ENCODE peak calls at places on chromosomes 6 and 20, in ten cellular contexts. R, P, Z, W, X, S, O, A, Y and K are unnamed samples.

GRCh38 chr6:137430954-137431353 is 63.2 kb downstream of the OLIG3 start:
- DNase-seq in R (no peak), P (no peak), Z (no peak), W (no peak), X (no peak), S (no peak), O (no peak), A (no peak), Y (peak), K (no peak)

GRCh38 chr20:37319120-37319717 is 26.7 kb upstream of the SRC start:
- DNase-seq in R (no peak), P (no peak), Z (no peak), W (no peak), X (no peak), S (no peak), O (no peak), A (no peak), Y (peak), K (peak)

GRCh38 chr6:143674466-143675114 is 3.2 kb upstream of the PHACTR2 start:
- DNase-seq in R (no peak), P (no peak), Z (no peak), W (no peak), X (no peak), S (peak), O (no peak), A (no peak), Y (no peak), K (no peak)

GRCh38 chr6:5179917-5180316 is 80.8 kb downstream of the LYRM4 start:
- DNase-seq in R (no peak), P (peak), Z (no peak), W (no peak), X (no peak), S (no peak), O (no peak), A (no peak), Y (no peak), K (no peak)

GRCh38 chr6:113067612-113068262 is 720.6 kb downstream of the RFPL4B start:
- DNase-seq in R (no peak), P (no peak), Z (no peak), W (no peak), X (no peak), S (no peak), O (no peak), A (no peak), Y (no peak), K (no peak)

GRCh38 chr20:60962367-60963045 is 289.6 kb upstream of the CDH4 start:
- DNase-seq in R (peak), P (no peak), Z (no peak), W (no peak), X (no peak), S (no peak), O (no peak), A (no peak), Y (no peak), K (no peak)

GRCh38 chr20:2122921-2123320 is 21.3 kb downstream of the STK35 start:
- DNase-seq in R (no peak), P (no peak), Z (no peak), W (no peak), X (no peak), S (peak), O (no peak), A (no peak), Y (peak), K (no peak)

GRCh38 chr20:23251779-23252178 is 98.8 kb upstream of the NXT1 start:
- DNase-seq in R (no peak), P (no peak), Z (no peak), W (no peak), X (no peak), S (no peak), O (no peak), A (no peak), Y (no peak), K (peak)

GRCh38 chr6:143676437-143677045 is 1.2 kb upstream of the PHACTR2 start:
- DNase-seq in R (no peak), P (no peak), Z (no peak), W (no peak), X (no peak), S (no peak), O (no peak), A (no peak), Y (no peak), K (no peak)

GRCh38 chr6:17866876-17867444 is 120.5 kb downstream of the KIF13A start:
- DNase-seq in R (no peak), P (no peak), Z (no peak), W (no peak), X (no peak), S (no peak), O (no peak), A (no peak), Y (no peak), K (no peak)

GRCh38 chr20:23143986-23144695 is 58.0 kb upstream of the CD93 start:
- DNase-seq in R (no peak), P (no peak), Z (no peak), W (no peak), X (no peak), S (no peak), O (no peak), A (peak), Y (peak), K (no peak)

GRCh38 chr20:40584128-40584819 is 104.8 kb downstream of the MAFB start:
- DNase-seq in R (no peak), P (no peak), Z (no peak), W (peak), X (no peak), S (peak), O (no peak), A (no peak), Y (peak), K (no peak)

GRCh38 chr20:61253640-61254511 is 1.8 kb downstream of the CDH4 start:
- DNase-seq in R (no peak), P (peak), Z (no peak), W (peak), X (no peak), S (no peak), O (no peak), A (no peak), Y (no peak), K (no peak)

GRCh38 chr20:44409132-44409600 is 53.7 kb downstream of the HNF4A start:
- DNase-seq in R (no peak), P (no peak), Z (no peak), W (no peak), X (no peak), S (no peak), O (no peak), A (no peak), Y (no peak), K (no peak)

GRCh38 chr6:29908710-29909109 is 33.6 kb upstream of the HLA-A start:
- DNase-seq in R (no peak), P (no peak), Z (no peak), W (no peak), X (no peak), S (no peak), O (no peak), A (no peak), Y (no peak), K (no peak)

GRCh38 chr6:551405-551804 is 105.5 kb downstream of the HUS1B start:
- DNase-seq in R (no peak), P (peak), Z (no peak), W (peak), X (no peak), S (no peak), O (no peak), A (no peak), Y (no peak), K (peak)

GRCh38 chr6:148269386-148269785 is 73.3 kb upstream of the SASH1 start:
- DNase-seq in R (no peak), P (no peak), Z (no peak), W (no peak), X (no peak), S (no peak), O (no peak), A (no peak), Y (no peak), K (no peak)

GRCh38 chr6:132995432-132995831 is 181.1 kb downstream of the RPS12 start:
- DNase-seq in R (no peak), P (no peak), Z (no peak), W (no peak), X (no peak), S (peak), O (no peak), A (no peak), Y (no peak), K (no peak)

GRCh38 chr6:125197795-125198269 is 44.3 kb downstream of the TPD52L1 start:
- DNase-seq in R (no peak), P (peak), Z (peak), W (peak), X (peak), S (peak), O (peak), A (peak), Y (peak), K (no peak)

GRCh38 chr20:29878281-29878741 is 1379.2 kb upstream of the DEFB115 start:
- DNase-seq in R (peak), P (peak), Z (no peak), W (peak), X (peak), S (no peak), O (no peak), A (peak), Y (peak), K (no peak)

GRCh38 chr6:162699961-162700360 is 27.6 kb downstream of the PRKN start:
- DNase-seq in R (no peak), P (no peak), Z (no peak), W (no peak), X (no peak), S (no peak), O (no peak), A (no peak), Y (no peak), K (peak)

DNA sequence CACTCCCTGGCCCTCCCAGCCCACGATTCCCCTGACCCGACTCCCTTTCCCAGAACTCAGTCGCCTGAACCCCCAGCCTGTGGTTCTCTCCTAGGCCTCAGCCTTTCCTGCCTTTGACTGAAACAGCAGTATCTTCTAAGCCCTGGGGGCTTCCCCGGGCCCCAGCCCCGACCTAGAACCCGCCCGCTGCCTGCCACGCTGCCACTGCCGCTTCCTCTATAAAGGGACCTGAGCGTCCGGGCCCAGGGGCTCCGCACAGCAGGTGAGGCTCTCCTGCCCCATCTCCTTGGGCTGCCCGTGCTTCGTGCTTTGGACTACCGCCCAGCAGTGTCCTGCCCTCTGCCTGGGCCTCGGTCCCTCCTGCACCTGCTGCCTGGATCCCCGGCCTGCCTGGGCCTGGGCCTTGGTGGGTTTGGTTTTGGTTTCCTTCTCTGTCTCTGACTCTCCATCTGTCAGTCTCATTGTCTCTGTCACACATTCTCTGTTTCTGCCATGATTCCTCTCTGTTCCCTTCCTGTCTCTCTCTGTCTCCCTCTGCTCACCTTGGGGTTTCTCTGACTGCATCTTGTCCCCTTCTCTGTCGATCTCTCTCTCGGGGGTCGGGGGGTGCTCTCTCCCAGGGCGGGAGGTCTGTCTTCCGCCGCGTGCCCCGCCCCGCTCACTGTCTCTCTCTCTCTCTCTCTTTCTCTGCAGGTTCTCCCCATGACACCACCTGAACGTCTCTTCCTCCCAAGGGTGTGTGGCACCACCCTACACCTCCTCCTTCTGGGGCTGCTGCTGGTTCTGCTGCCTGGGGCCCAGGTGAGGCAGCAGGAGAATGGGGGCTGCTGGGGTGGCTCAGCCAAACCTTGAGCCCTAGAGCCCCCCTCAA is at the start of gene LTA:
- DNase-seq in R (no peak), P (no peak), Z (no peak), W (no peak), X (no peak), S (no peak), O (no peak), A (no peak), Y (peak), K (no peak)
- TF ChIP-seq POLR2A in R (no peak), P (no peak), Z (no peak), W (no peak), X (no peak), S (no peak), O (no peak), A (no peak), Y (no peak), K (no peak)

GRCh38 chr6:168815229-168815628 is 374.2 kb downstream of the SMOC2 start:
- DNase-seq in R (no peak), P (no peak), Z (peak), W (no peak), X (peak), S (no peak), O (no peak), A (no peak), Y (no peak), K (peak)
- TF ChIP-seq CTCF in R (no peak), P (no peak), Z (peak), W (no peak), X (peak), S (no peak), O (no peak), A (no peak), Y (peak), K (peak)

GRCh38 chr20:25017257-25017803 is 24.8 kb upstream of the APMAP start:
- DNase-seq in R (no peak), P (no peak), Z (no peak), W (no peak), X (peak), S (peak), O (no peak), A (peak), Y (peak), K (no peak)
- TF ChIP-seq POLR2A in R (no peak), P (no peak), Z (no peak), W (no peak), X (no peak), S (no peak), O (no peak), A (no peak), Y (no peak), K (no peak)

DNA sequence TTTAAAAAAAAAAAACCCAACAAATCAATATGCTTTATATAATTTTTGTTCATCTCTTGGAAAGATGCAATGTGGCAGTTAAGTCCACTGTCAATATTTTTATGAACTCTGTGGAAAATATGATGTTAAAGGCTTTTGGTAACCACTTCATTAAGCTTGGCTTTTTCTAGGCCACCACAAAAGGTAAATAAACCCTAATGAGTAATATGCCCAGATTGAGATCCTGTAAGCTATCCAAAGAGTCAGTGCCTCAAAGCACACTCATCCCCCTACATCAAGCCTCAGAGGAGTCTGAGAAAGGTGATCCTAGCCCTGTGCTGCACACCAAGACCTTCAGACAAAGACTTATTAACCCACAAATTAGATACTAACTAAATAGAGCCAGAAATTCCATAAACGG is 121.1 kb downstream of the CDC5L start:
- DNase-seq in R (no peak), P (no peak), Z (no peak), W (no peak), X (no peak), S (no peak), O (no peak), A (no peak), Y (no peak), K (no peak)
- TF ChIP-seq CTCF in R (no peak), P (no peak), Z (no peak), W (no peak), X (no peak), S (no peak), O (no peak), A (no peak), Y (no peak), K (no peak)

GRCh38 chr6:12049165-12049564 is 37.1 kb downstream of the HIVEP1 start:
- DNase-seq in R (no peak), P (no peak), Z (no peak), W (no peak), X (no peak), S (no peak), O (no peak), A (no peak), Y (no peak), K (no peak)
- TF ChIP-seq POLR2A in R (no peak), P (no peak), Z (no peak), W (no peak), X (no peak), S (no peak), O (no peak), A (no peak), Y (no peak), K (no peak)

DNA sequence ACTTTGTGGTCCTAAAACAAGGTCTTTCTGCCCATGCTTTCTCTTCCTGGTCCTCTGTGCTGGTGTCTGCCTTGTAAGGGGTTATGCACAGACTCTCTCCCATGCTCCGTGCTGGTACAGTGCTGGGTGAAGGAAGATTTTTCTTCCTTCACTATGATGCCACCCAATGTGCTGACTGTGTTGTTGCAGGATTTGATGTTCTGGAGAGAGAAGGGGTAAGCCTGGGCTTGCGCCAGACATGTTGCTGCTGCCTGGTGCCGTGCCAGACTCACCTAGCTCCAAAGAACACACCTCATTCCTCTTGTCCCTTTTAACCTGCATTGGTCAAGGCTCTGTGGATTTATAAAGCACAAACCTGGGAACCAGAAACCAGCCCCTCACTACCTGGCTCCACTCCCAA is 28.4 kb upstream of the ARMH2 start:
- DNase-seq in R (no peak), P (peak), Z (no peak), W (no peak), X (peak), S (no peak), O (no peak), A (no peak), Y (no peak), K (no peak)
- TF ChIP-seq CTCF in R (no peak), P (no peak), Z (no peak), W (no peak), X (no peak), S (no peak), O (no peak), A (no peak), Y (no peak), K (no peak)